ENCODE peak calls at places on chromosomes 16 and 17, in four cellular contexts. U is lower leg skin, M is body of pancreas, X is HCT116. Q is an unnamed sample.

GRCh38 chr17:3025421-3026124 is 37.8 kb downstream of the OR1D5 start:
- DNase-seq in X (no peak), M (no peak), U (peak; percentile 72), Q (no peak)

GRCh38 chr16:82169861-82170845 is at the start of gene MPHOSPH6:
- DNase-seq in X (peak; percentile 80), U (peak; percentile 98), M (peak; percentile 91), Q (peak; percentile 83)

GRCh38 chr17:78883090-78883532 is 19.9 kb downstream of the CEP295NL start:
- DNase-seq in M (peak; percentile 51), X (peak; percentile 71), U (peak; percentile 96), Q (peak; percentile 50)

GRCh38 chr16:83953796-83954576 is 946 bp downstream of the OSGIN1 start:
- DNase-seq in X (peak; percentile 72), M (peak; percentile 33), U (no peak), Q (peak; percentile 55)

GRCh38 chr16:56330476-56330875 is 94.9 kb downstream of the AMFR start:
- DNase-seq in M (no peak), X (no peak), U (no peak), Q (no peak)

GRCh38 chr17:79005063-79005861 is 4.3 kb downstream of the CANT1 start:
- DNase-seq in U (peak; percentile 82), X (no peak), M (peak; percentile 49), Q (no peak)

GRCh38 chr16:29816694-29817441 is 916 bp downstream of the PAGR1 start:
- DNase-seq in U (peak; percentile 93), X (no peak), M (peak; percentile 64), Q (no peak)

GRCh38 chr17:64320613-64321553 is 57.8 kb upstream of the TEX2 start:
- DNase-seq in X (peak; percentile 90), U (peak; percentile 93), M (peak; percentile 54), Q (peak; percentile 36)

GRCh38 chr17:39737331-39737760 is 392 bp upstream of the GRB7 start:
- DNase-seq in U (no peak), M (peak; percentile 62), X (no peak), Q (no peak)
- H3K4me3 ChIP-seq in U (no peak overlapping the region), M (peak overlapping the region; percentile 64), X (peak overlapping the region; percentile 84), Q (no peak overlapping the region)

GRCh38 chr17:39357978-39358377 is 43.4 kb downstream of the FBXL20 start:
- DNase-seq in X (no peak), M (no peak), U (no peak), Q (no peak)
- TF ChIP-seq POLR2A in X (no peak), M (no peak), U (no peak), Q (no peak)

GRCh38 chr16:68592466-68593337 is 52.4 kb upstream of the CDH3 start:
- DNase-seq in M (no peak), X (no peak), U (no peak), Q (no peak)
- TF ChIP-seq CTCF in M (no peak), X (peak; percentile 62), U (no peak), Q (no peak)

GRCh38 chr16:31002252-31002700 is 8.2 kb downstream of the STX1B start:
- DNase-seq in X (no peak), U (peak; percentile 84), M (no peak), Q (no peak)
- H3K4me3 ChIP-seq in X (no peak overlapping the region), U (no peak overlapping the region), M (no peak overlapping the region), Q (no peak overlapping the region)

DNA sequence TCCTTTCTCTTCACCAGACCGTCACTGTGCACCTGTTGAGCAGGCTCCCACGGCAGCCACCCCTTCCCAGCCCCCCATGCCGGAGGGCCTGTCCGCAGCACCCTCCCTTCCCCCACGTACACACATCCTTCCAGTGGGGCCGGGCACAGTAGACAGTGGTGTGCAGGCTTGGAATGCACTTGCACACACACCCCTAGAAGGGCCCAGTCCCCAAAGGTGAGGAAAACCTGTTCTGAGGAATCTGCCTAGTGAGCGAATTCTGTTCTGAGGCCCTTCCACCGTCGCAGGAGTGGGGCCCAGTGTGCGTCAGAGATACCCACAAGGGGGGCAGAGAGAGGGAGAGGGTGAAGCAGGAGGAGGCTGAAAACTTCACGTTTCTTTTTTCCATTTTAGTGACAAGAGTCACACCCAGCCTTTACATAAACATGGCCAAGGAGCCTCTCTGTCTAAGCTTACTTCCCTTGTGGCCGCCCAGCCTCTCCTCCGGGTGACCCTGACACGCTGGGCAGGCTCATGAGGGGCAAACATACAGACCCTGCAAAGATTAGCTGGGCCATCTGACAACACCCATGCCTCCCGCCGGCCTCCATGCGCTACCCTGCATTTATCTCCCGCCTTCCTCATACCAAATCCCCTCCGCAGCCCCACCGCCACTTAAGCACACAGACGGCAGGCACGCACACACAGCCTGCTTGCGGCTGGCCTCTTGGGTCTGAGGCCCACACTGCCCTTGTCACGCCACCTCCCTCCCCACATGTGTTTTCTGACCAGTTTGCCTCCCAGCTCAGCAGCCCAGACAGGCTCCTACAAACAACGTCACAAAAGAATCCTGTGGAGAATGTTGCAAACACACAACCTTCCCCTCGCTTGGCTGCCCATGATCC is 1.8 kb downstream of the ZBTB4 start:
- DNase-seq in U (peak; percentile 93), M (peak; percentile 50), X (no peak), Q (peak; percentile 44)
- TF ChIP-seq POLR2A in U (no peak), M (peak; percentile 21), X (no peak), Q (peak; percentile 42)

GRCh38 chr17:50620848-50621247 is 13.8 kb upstream of the ABCC3 start:
- DNase-seq in U (no peak), M (no peak), X (no peak), Q (no peak)
- TF ChIP-seq CTCF in U (no peak), M (no peak), X (peak; percentile 51), Q (no peak)

GRCh38 chr16:2007081-2007836 is 2.4 kb downstream of the ZNF598 start:
- DNase-seq in M (no peak), U (no peak), X (no peak), Q (no peak)
- H3K4me3 ChIP-seq in M (no peak overlapping the region), U (no peak overlapping the region), X (no peak overlapping the region), Q (no peak overlapping the region)